ENCODE peak calls at places on chromosomes 7 and 10, in ten cellular contexts. K, O, Z, I, P, B, V, F, N and M are unnamed samples.

GRCh38 chr10:70494536-70494935 is 16.0 kb downstream of the PALD1 start:
- DNase-seq in N (no peak), Z (no peak), I (no peak), F (no peak), K (no peak), V (no peak), P (no peak), B (peak), O (no peak), M (no peak)

GRCh38 chr10:93493162-93493561 is 3.2 kb upstream of the CEP55 start:
- DNase-seq in O (no peak), P (no peak), B (no peak), K (no peak), V (no peak), I (no peak), N (no peak), Z (no peak), F (no peak), M (no peak)

GRCh38 chr10:117240730-117241529 is at the start of gene SLC18A2:
- DNase-seq in P (no peak), O (no peak), V (no peak), Z (no peak), B (no peak), N (peak), K (no peak), I (no peak), F (no peak), M (no peak)

GRCh38 chr10:116669832-116670644 is 49.3 kb downstream of the PNLIPRP2 start:
- DNase-seq in V (no peak), I (peak), K (no peak), F (no peak), P (no peak), Z (no peak), N (no peak), B (no peak), O (no peak), M (peak)

GRCh38 chr7:26090927-26091519 is 61.0 kb upstream of the NFE2L3 start:
- DNase-seq in V (no peak), I (peak), B (no peak), Z (peak), N (peak), O (no peak), K (no peak), P (peak), F (no peak), M (no peak)

GRCh38 chr10:102118867-102119266 is 1.3 kb downstream of the LDB1 start:
- DNase-seq in O (no peak), Z (peak), K (no peak), B (no peak), I (peak), P (peak), N (peak), V (no peak), F (no peak), M (no peak)

GRCh38 chr7:44374007-44374763 is 48.8 kb upstream of the CAMK2B start:
- DNase-seq in K (no peak), V (no peak), B (no peak), F (peak), N (no peak), Z (no peak), I (no peak), O (no peak), P (no peak), M (no peak)

GRCh38 chr7:134731616-134732015 is 47.8 kb upstream of the CALD1 start:
- DNase-seq in V (no peak), K (no peak), B (no peak), F (no peak), I (no peak), N (no peak), Z (no peak), O (no peak), P (no peak), M (no peak)

GRCh38 chr7:157612664-157613561 is 276.1 kb downstream of the DNAJB6 start:
- DNase-seq in Z (no peak), N (peak), B (peak), O (no peak), K (no peak), V (peak), F (no peak), P (peak), I (peak), M (no peak)

GRCh38 chr7:101688183-101688831 is 59.2 kb upstream of the MYL10 start:
- DNase-seq in Z (peak), O (no peak), V (peak), B (peak), K (peak), N (peak), I (peak), P (peak), F (peak), M (no peak)

GRCh38 chr10:70306168-70306705 is 22.4 kb upstream of the NPFFR1 start:
- DNase-seq in I (no peak), O (peak), B (no peak), F (no peak), K (no peak), V (no peak), Z (no peak), N (no peak), P (no peak), M (no peak)

GRCh38 chr10:97548828-97549455 is 23.6 kb upstream of the ANKRD2 start:
- DNase-seq in Z (no peak), F (no peak), K (no peak), B (no peak), P (no peak), O (no peak), N (no peak), V (peak), I (no peak), M (no peak)

GRCh38 chr10:69352569-69353264 is 64.0 kb downstream of the TACR2 start:
- DNase-seq in N (no peak), B (no peak), K (no peak), V (no peak), F (no peak), P (peak), O (no peak), I (peak), Z (peak), M (no peak)

GRCh38 chr7:150685219-150686029 is at the start of gene GIMAP2:
- DNase-seq in I (peak), O (no peak), K (no peak), Z (peak), B (no peak), N (no peak), F (no peak), V (no peak), P (peak), M (no peak)

GRCh38 chr7:107173691-107174406 is 5.0 kb downstream of the HBP1 start:
- DNase-seq in I (no peak), K (no peak), B (no peak), P (no peak), O (no peak), N (no peak), V (no peak), Z (no peak), F (no peak), M (no peak)

GRCh38 chr7:1065263-1066260 is 21.2 kb downstream of the GPR146 start:
- DNase-seq in O (no peak), F (peak), V (peak), Z (peak), K (peak), I (peak), N (peak), B (peak), P (peak), M (peak)

GRCh38 chr10:14873090-14873760 is 5.4 kb upstream of the SUV39H2 start:
- DNase-seq in B (no peak), I (peak), K (no peak), Z (peak), V (no peak), P (peak), O (no peak), F (no peak), N (no peak), M (no peak)

GRCh38 chr7:82823073-82823472 is 339.6 kb downstream of the PCLO start:
- DNase-seq in I (no peak), V (no peak), B (no peak), K (no peak), P (no peak), O (no peak), F (no peak), N (no peak), Z (no peak), M (no peak)

GRCh38 chr7:104933433-104934074 is 80.5 kb upstream of the KMT2E start:
- DNase-seq in N (no peak), O (no peak), P (no peak), B (no peak), V (no peak), Z (no peak), F (no peak), K (no peak), I (no peak), M (no peak)

GRCh38 chr7:66553001-66553400 is 75.7 kb upstream of the KCTD7 start:
- DNase-seq in N (no peak), V (no peak), K (no peak), B (no peak), P (no peak), F (no peak), I (no peak), O (no peak), Z (no peak), M (no peak)